ENCODE peak calls at places on chromosomes 11 and 22, in nine cellular contexts. X, J, Z, T, P, Q, V, L and A are unnamed samples.

GRCh38 chr11:45171550-45171949 is 25.1 kb downstream of the PRDM11 start:
- DNase-seq in X (no peak), J (no peak), T (no peak), V (no peak), Q (no peak), L (no peak), P (no peak), Z (no peak), A (no peak)

GRCh38 chr22:31124811-31125465 is 2.2 kb downstream of the INPP5J start:
- DNase-seq in J (no peak), P (no peak), Z (no peak), V (no peak), T (peak), Q (no peak), L (no peak), X (no peak), A (no peak)

GRCh38 chr11:123841189-123841588 is 35.0 kb upstream of the OR6M1 start:
- DNase-seq in V (no peak), X (no peak), L (no peak), T (no peak), J (no peak), Z (no peak), Q (no peak), P (no peak), A (no peak)

GRCh38 chr22:42688241-42688913 is 32.3 kb downstream of the A4GALT start:
- DNase-seq in V (peak), P (peak), X (peak), J (peak), Q (peak), T (peak), Z (peak), L (peak), A (peak)

GRCh38 chr22:24088796-24089195 is 77.7 kb downstream of the CABIN1 start:
- DNase-seq in T (no peak), L (no peak), Z (no peak), Q (no peak), J (peak), P (no peak), X (no peak), V (no peak), A (no peak)

GRCh38 chr11:35390737-35391682 is 28.3 kb downstream of the SLC1A2 start:
- DNase-seq in J (no peak), P (no peak), X (peak), V (peak), T (peak), L (no peak), Z (no peak), Q (peak), A (no peak)

GRCh38 chr11:19735512-19735911 is 22.9 kb downstream of the NAV2 start:
- DNase-seq in L (no peak), Q (no peak), P (no peak), V (no peak), Z (no peak), T (no peak), X (peak), J (no peak), A (no peak)

GRCh38 chr11:1604711-1605110 is 3.6 kb downstream of the KRTAP5-3 start:
- DNase-seq in Z (no peak), X (no peak), T (no peak), P (no peak), V (no peak), J (no peak), L (no peak), Q (no peak), A (no peak)

GRCh38 chr11:129286813-129287212 is 88.8 kb upstream of the BARX2 start:
- DNase-seq in Q (peak), T (no peak), X (no peak), V (no peak), J (no peak), L (no peak), Z (no peak), P (no peak), A (no peak)

GRCh38 chr22:29030618-29031235 is 30.9 kb downstream of the C22orf31 start:
- DNase-seq in X (peak), Q (peak), L (peak), Z (peak), V (peak), P (peak), T (peak), J (peak), A (no peak)

GRCh38 chr22:36332623-36333331 is 55.0 kb downstream of the MYH9 start:
- DNase-seq in L (no peak), X (peak), T (no peak), V (peak), Z (no peak), J (no peak), Q (peak), P (no peak), A (no peak)

GRCh38 chr11:70302086-70302752 is 31.7 kb downstream of the PPFIA1 start:
- DNase-seq in T (no peak), P (no peak), J (peak), V (no peak), X (no peak), L (no peak), Z (no peak), Q (no peak), A (no peak)

GRCh38 chr11:19995131-19995530 is 165.1 kb downstream of the DBX1 start:
- DNase-seq in J (no peak), Q (peak), T (no peak), X (peak), Z (no peak), L (no peak), P (no peak), V (no peak), A (no peak)

GRCh38 chr22:39318507-39319283 is 728 bp downstream of the RPL3 start:
- DNase-seq in T (no peak), L (no peak), J (no peak), V (no peak), X (peak), Z (no peak), Q (no peak), P (no peak), A (no peak)

GRCh38 chr11:65170058-65170534 is at the start of gene SPDYC:
- DNase-seq in Q (no peak), J (no peak), P (no peak), L (no peak), X (no peak), V (no peak), T (no peak), Z (peak), A (no peak)

GRCh38 chr11:44319170-44319551 is 9.2 kb upstream of the ALX4 start:
- DNase-seq in J (no peak), X (no peak), V (no peak), P (no peak), L (no peak), Z (no peak), T (no peak), Q (no peak), A (no peak)

GRCh38 chr11:66743271-66743968 is 14.4 kb upstream of the SPTBN2 start:
- DNase-seq in L (no peak), P (no peak), V (peak), T (peak), J (no peak), Q (peak), X (no peak), Z (no peak), A (no peak)

GRCh38 chr22:23233084-23233501 is 52.8 kb downstream of the BCR start:
- DNase-seq in V (no peak), L (peak), Q (no peak), J (no peak), X (no peak), T (no peak), Z (peak), P (no peak), A (peak)

GRCh38 chr11:80350541-80350940 is 909.7 kb upstream of the TENM4 start:
- DNase-seq in P (no peak), J (no peak), Q (peak), X (no peak), L (no peak), T (no peak), V (peak), Z (no peak), A (no peak)

GRCh38 chr22:32202539-32203180 is 2.2 kb downstream of the RFPL2 start:
- DNase-seq in P (no peak), L (peak), J (no peak), Q (peak), X (peak), Z (peak), T (peak), V (peak), A (peak)

GRCh38 chr22:49328076-49328475 is 499.6 kb downstream of the BRD1 start:
- DNase-seq in L (no peak), P (no peak), X (no peak), Q (no peak), T (no peak), V (no peak), J (peak), Z (no peak), A (peak)

GRCh38 chr22:30626413-30626812 is 9.2 kb upstream of the SLC35E4 start:
- DNase-seq in P (no peak), X (no peak), Q (no peak), L (no peak), J (no peak), T (no peak), Z (no peak), V (no peak), A (no peak)

GRCh38 chr11:4551346-4551979 is 6.5 kb downstream of the OR52M1 start:
- DNase-seq in L (no peak), P (no peak), Q (peak), V (no peak), X (peak), Z (peak), T (no peak), J (no peak), A (no peak)

GRCh38 chr11:21495879-21496278 is 697.0 kb upstream of the ANO5 start:
- DNase-seq in P (no peak), X (no peak), V (no peak), Q (no peak), T (no peak), L (no peak), J (no peak), Z (no peak), A (no peak)

GRCh38 chr22:27474711-27475547 is 326.6 kb downstream of the MN1 start:
- DNase-seq in X (peak), J (peak), P (no peak), V (no peak), T (no peak), L (no peak), Q (peak), Z (peak), A (no peak)

GRCh38 chr22:36365020-36365411 is 22.8 kb downstream of the MYH9 start:
- DNase-seq in L (peak), Q (peak), T (no peak), V (peak), Z (no peak), P (peak), J (peak), X (peak), A (no peak)

GRCh38 chr11:115497303-115497702 is 6.9 kb downstream of the CADM1 start:
- DNase-seq in Q (no peak), V (no peak), J (no peak), Z (no peak), T (no peak), L (no peak), X (no peak), P (no peak), A (no peak)

GRCh38 chr22:31046591-31047226 is 34.4 kb upstream of the SMTN start:
- DNase-seq in L (peak), Z (peak), T (no peak), Q (no peak), X (no peak), P (no peak), J (peak), V (no peak), A (no peak)

GRCh38 chr22:31118046-31118820 is 4.5 kb upstream of the INPP5J start:
- DNase-seq in T (no peak), L (no peak), X (no peak), Q (no peak), V (no peak), P (no peak), J (no peak), Z (no peak), A (no peak)

GRCh38 chr22:29445508-29445907 is 7.1 kb downstream of the RFPL1 start:
- DNase-seq in P (no peak), T (no peak), L (no peak), X (no peak), Q (no peak), V (no peak), J (no peak), Z (no peak), A (no peak)

GRCh38 chr11:117356126-117356761 is 28.6 kb downstream of the CEP164 start:
- DNase-seq in V (no peak), P (no peak), T (no peak), X (no peak), J (peak), Z (no peak), Q (peak), L (no peak), A (no peak)
- TF ChIP-seq CTCF in V (no peak), P (no peak), T (no peak), X (no peak), J (no peak), Z (peak), Q (peak), L (no peak), A (no peak)

GRCh38 chr11:111173221-111173620 is 72.3 kb upstream of the POU2AF2 start:
- DNase-seq in Z (no peak), Q (no peak), J (no peak), X (no peak), L (no peak), P (no peak), V (no peak), T (no peak), A (no peak)

GRCh38 chr11:111176603-111177002 is 68.9 kb upstream of the POU2AF2 start:
- DNase-seq in J (no peak), T (no peak), V (no peak), X (no peak), L (no peak), Q (no peak), Z (no peak), P (no peak), A (no peak)

DNA sequence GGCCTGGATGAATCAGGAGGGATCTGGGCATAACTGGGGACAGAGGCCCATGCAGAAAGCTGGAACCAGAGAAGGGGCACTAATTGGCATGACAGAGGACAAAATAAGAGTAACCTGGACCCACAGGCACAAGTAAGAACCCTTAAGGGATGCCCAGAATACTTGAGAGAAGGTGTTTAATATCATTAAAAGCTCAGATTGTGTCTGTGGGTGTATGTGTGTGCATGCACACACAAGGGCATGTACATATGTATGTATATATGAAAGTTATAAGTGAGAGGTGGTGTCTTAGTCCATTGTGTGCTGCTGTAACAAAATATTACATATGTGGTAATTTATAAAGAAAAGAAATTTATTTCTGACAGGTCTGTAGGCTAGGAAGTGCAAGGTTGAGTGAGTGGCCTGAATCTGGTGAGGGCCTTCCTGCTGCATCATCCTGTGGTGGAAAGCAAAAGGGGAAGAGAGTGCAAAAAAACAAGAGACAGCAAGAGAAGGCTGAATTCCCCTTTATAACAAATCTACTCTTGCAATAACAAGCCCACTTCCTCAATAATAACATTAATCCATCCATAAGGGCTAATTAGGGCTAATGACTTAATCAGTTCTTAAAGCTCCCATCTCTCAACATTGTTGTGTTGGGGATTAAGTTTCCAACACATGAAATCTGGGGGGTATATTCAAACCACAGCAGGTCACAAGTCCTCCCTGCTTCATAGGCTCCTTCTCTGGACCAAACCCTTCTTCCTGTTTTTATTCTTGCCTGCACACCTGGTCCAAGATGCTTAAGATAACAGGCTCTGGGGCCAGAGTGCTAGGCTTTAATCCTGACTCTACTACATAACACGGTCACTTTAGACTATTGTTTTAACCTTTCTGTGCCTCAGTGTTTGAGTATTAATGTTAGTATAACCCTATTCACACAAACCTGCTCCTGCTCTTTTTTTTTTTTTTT is 68.2 kb upstream of the POU2AF2 start:
- DNase-seq in V (no peak), L (no peak), Z (no peak), T (no peak), P (no peak), X (no peak), Q (no peak), J (no peak), A (no peak)
- H3K27ac ChIP-seq in V (no peak), L (no peak), Z (no peak), T (no peak), P (no peak), X (no peak), Q (no peak), J (no peak), A (no peak)

GRCh38 chr11:73404048-73404447 is 27.8 kb downstream of the RELT start:
- DNase-seq in X (peak), Q (peak), T (peak), L (peak), P (no peak), Z (peak), V (no peak), J (peak), A (no peak)
- TF ChIP-seq CTCF in X (peak), Q (peak), T (peak), L (peak), P (peak), Z (peak), V (no peak), J (peak), A (peak)

GRCh38 chr11:130865772-130866114 is 50.5 kb downstream of the SNX19 start:
- DNase-seq in P (no peak), X (no peak), Q (no peak), T (no peak), V (no peak), Z (no peak), L (peak), J (no peak), A (no peak)
- H3K27ac ChIP-seq in P (peak), X (no peak), Q (no peak), T (no peak), V (no peak), Z (no peak), L (peak), J (no peak), A (no peak)

GRCh38 chr22:46665151-46665695 is 45.0 kb downstream of the GRAMD4 start:
- DNase-seq in X (no peak), J (no peak), L (no peak), Z (no peak), V (no peak), P (no peak), Q (no peak), T (peak), A (no peak)
- TF ChIP-seq CTCF in X (no peak), J (no peak), L (no peak), Z (no peak), V (no peak), P (no peak), Q (no peak), T (no peak), A (no peak)

GRCh38 chr11:102576350-102576749 is 45.8 kb upstream of the MMP7 start:
- DNase-seq in P (no peak), V (no peak), Q (no peak), L (no peak), X (no peak), J (no peak), T (no peak), Z (no peak), A (no peak)

GRCh38 chr11:102575016-102575415 is 44.5 kb upstream of the MMP7 start:
- DNase-seq in J (no peak), P (no peak), L (no peak), V (no peak), T (no peak), Z (no peak), Q (no peak), X (no peak), A (no peak)

GRCh38 chr11:102573851-102574250 is 43.3 kb upstream of the MMP7 start:
- DNase-seq in Z (no peak), X (no peak), J (no peak), P (no peak), T (no peak), V (no peak), L (no peak), Q (no peak), A (no peak)

GRCh38 chr11:102568851-102569250 is 38.3 kb upstream of the MMP7 start:
- DNase-seq in Z (no peak), X (no peak), V (no peak), J (no peak), P (no peak), T (no peak), L (no peak), Q (no peak), A (no peak)

GRCh38 chr11:102572537-102573220 is 42.1 kb upstream of the MMP7 start:
- DNase-seq in T (no peak), J (no peak), P (no peak), Q (no peak), X (no peak), Z (no peak), V (no peak), L (no peak), A (no peak)
- H3K27ac ChIP-seq in T (no peak), J (no peak), P (no peak), Q (no peak), X (no peak), Z (no peak), V (no peak), L (no peak), A (no peak)

DNA sequence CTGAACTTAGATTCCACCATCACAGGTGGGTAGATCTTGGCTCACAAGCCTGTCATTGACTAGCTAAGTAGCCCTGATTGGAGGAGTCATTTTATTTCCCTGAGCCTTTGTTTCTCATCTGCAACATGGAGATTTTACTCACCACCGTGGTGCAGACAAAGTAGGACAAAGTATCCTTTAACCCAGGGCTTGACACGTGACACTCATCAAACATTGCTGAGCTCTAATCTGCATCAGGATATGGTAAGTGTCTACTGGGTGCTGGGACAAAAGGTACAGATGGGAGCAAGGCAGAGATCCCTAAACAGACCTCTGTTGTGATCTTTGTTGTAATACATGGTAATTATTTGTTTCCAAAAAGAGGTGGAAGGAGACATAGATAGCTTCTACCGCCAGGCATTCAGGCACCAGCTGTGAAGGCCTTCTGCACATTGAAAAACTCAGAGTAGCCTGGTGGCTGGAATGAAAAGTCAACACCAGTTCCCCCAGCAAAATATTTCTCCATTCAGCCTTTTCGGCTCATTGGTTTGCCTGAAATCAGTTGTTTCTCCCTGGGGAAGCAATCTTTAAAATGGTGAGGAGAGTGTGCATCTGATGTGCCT is 18.3 kb upstream of the MICAL2 start:
- DNase-seq in T (no peak), J (no peak), Q (peak), Z (no peak), X (no peak), P (no peak), L (no peak), V (peak), A (no peak)
- TF ChIP-seq CTCF in T (no peak), J (no peak), Q (no peak), Z (peak), X (peak), P (peak), L (peak), V (no peak), A (no peak)